ENCODE peak calls at places on chromosomes 7 and 10, in ten cellular contexts. N is stimulated activated CD4-positive, alpha-beta T cell treated with anti-CD3 and anti-CD28 coated beads, Interleukin-15, amount 100 ng/mL, for 24 hours; Z is NCI-H2029; V is CD4-positive, alpha-beta T cell; P is choroid plexus epithelial cell; B is Calu3; H is head of caudate nucleus; W is RWPE1; Q is ELR; M is foreskin fibroblast. L is an unnamed sample.
A peak's percentile ranks its signal among the peaks of the same experiment; 100 is the strongest.

GRCh38 chr10:6218692-6219493 is 16.2 kb downstream of the PFKFB3 start:
- DNase-seq in N (no peak), Z (no peak), V (no peak), P (peak; percentile 92), B (no peak), H (no peak), W (peak; percentile 97), Q (peak; percentile 96), M (no peak), L (no peak)

GRCh38 chr10:89458289-89458688 is 43.9 kb downstream of the IFIT5 start:
- DNase-seq in N (no peak), Z (no peak), V (no peak), P (peak; percentile 82), B (no peak), H (no peak), W (peak; percentile 57), Q (peak; percentile 82), M (peak; percentile 49), L (no peak)

GRCh38 chr7:13702261-13702660 is 287.2 kb downstream of the ETV1 start:
- DNase-seq in N (no peak), Z (no peak), V (no peak), P (peak; percentile 8), B (no peak), H (no peak), W (no peak), Q (no peak), M (no peak), L (no peak)

GRCh38 chr7:122791959-122792545 is 89.3 kb upstream of the RNF148 start:
- DNase-seq in N (no peak), Z (no peak), V (no peak), P (peak; percentile 11), B (no peak), H (no peak), W (no peak), Q (no peak), M (no peak), L (no peak)

GRCh38 chr10:124007102-124007772 is 86.2 kb downstream of the CHST15 start:
- DNase-seq in N (no peak), Z (no peak), V (no peak), P (no peak), B (no peak), H (no peak), W (no peak), Q (no peak), M (no peak), L (no peak)

GRCh38 chr10:49599546-49599945 is 10.6 kb upstream of the SLC18A3 start:
- DNase-seq in N (no peak), Z (no peak), V (no peak), P (no peak), B (no peak), H (no peak), W (no peak), Q (no peak), M (no peak), L (no peak)

GRCh38 chr7:120862987-120863386 is 5.0 kb upstream of the TSPAN12 start:
- DNase-seq in N (no peak), Z (no peak), V (no peak), P (peak; percentile 16), B (no peak), H (no peak), W (no peak), Q (peak; percentile 11), M (no peak), L (no peak)

GRCh38 chr7:28811990-28812389 is 146.1 kb downstream of the TRIL start:
- DNase-seq in N (no peak), Z (no peak), V (no peak), P (no peak), B (no peak), H (no peak), W (no peak), Q (no peak), M (no peak), L (no peak)

GRCh38 chr7:18526368-18526878 is 30.9 kb downstream of the HDAC9 start:
- DNase-seq in N (no peak), Z (no peak), V (no peak), P (no peak), B (no peak), H (no peak), W (no peak), Q (no peak), M (no peak), L (no peak)

GRCh38 chr10:101007099-101007711 is 7.6 kb downstream of the LZTS2 start:
- DNase-seq in N (no peak), Z (no peak), V (no peak), P (no peak), B (no peak), H (no peak), W (no peak), Q (no peak), M (no peak), L (no peak)

GRCh38 chr7:149495785-149496641 is 1.6 kb downstream of the ZNF746 start:
- DNase-seq in N (peak; percentile 34), Z (peak; percentile 1), V (no peak), P (peak; percentile 89), B (peak; percentile 49), H (peak; percentile 55), W (no peak), Q (peak; percentile 77), M (peak; percentile 75), L (peak; percentile 79)

GRCh38 chr10:107163904-107164861 is at the start of gene SORCS1:
- DNase-seq in N (no peak), Z (no peak), V (no peak), P (no peak), B (no peak), H (peak; percentile 45), W (no peak), Q (no peak), M (peak; percentile 9), L (peak; percentile 34)

GRCh38 chr10:72218329-72218728 is 2.3 kb upstream of the ASCC1 start:
- DNase-seq in N (no peak), Z (no peak), V (no peak), P (no peak), B (no peak), H (no peak), W (no peak), Q (no peak), M (no peak), L (no peak)

GRCh38 chr10:118590334-118590733 is 5.1 kb downstream of the PRLHR start:
- DNase-seq in N (no peak), Z (peak; percentile 87), V (no peak), P (peak; percentile 47), B (peak; percentile 41), H (peak; percentile 47), W (peak; percentile 34), Q (no peak), M (peak; percentile 20), L (no peak)

GRCh38 chr7:20299647-20300312 is 30.9 kb upstream of the ITGB8 start:
- DNase-seq in N (no peak), Z (no peak), V (no peak), P (peak; percentile 74), B (no peak), H (no peak), W (no peak), Q (no peak), M (no peak), L (no peak)

L was measured in left ventricle myocardium inferior.